ENCODE peak calls at places on chromosomes 4 and X, in eight cellular contexts. W is mesenchymal stem cell; R is CD8-positive, alpha-beta memory T cell; G is naive thymus-derived CD4-positive, alpha-beta T cell; U is heart left ventricle; J is psoas muscle; Y is fibroblast of lung; T is dorsolateral prefrontal cortex. C is an unnamed sample.

GRCh38 chr4:107896158-107896645 is 35.1 kb upstream of the CYP2U1 start:
- DNase-seq in U (no peak), W (peak; percentile 83), G (no peak), T (no peak), J (no peak), R (no peak), Y (peak; percentile 100), C (no peak)

GRCh38 chrX:103628386-103629290 is at the start of gene TCEAL1:
- DNase-seq in J (peak; percentile 58), T (peak; percentile 77), U (peak; percentile 56), Y (peak; percentile 52), W (peak; percentile 63), R (peak; percentile 35), G (no peak), C (peak; percentile 58)

GRCh38 chrX:67574696-67575095 is 30.9 kb downstream of the AR start:
- DNase-seq in T (no peak), R (no peak), U (no peak), J (no peak), G (no peak), W (no peak), Y (peak; percentile 40), C (no peak)

GRCh38 chr4:137510866-137511265 is 21.4 kb downstream of the PCDH18 start:
- DNase-seq in W (peak; percentile 92), T (no peak), Y (peak; percentile 95), J (no peak), G (no peak), R (no peak), U (no peak), C (no peak)

GRCh38 chr4:52096048-52096447 is 44.9 kb downstream of the SPATA18 start:
- DNase-seq in T (no peak), G (no peak), W (peak; percentile 24), R (no peak), J (no peak), Y (peak; percentile 52), U (no peak), C (no peak)

GRCh38 chr4:181597766-181598165 is 645.4 kb upstream of the TENM3 start:
- DNase-seq in Y (peak; percentile 80), G (no peak), T (no peak), J (no peak), U (no peak), W (no peak), R (no peak), C (no peak)

GRCh38 chrX:68832101-68832416 is 3.2 kb downstream of the EFNB1 start:
- DNase-seq in R (no peak), G (no peak), U (peak; percentile 43), Y (peak; percentile 80), T (no peak), J (peak; percentile 46), W (peak; percentile 81), C (peak; percentile 45)

GRCh38 chrX:13689519-13690211 is 737 bp downstream of the RAB9A start:
- DNase-seq in R (no peak), W (peak; percentile 47), J (no peak), U (no peak), T (no peak), G (peak; percentile 5), Y (peak; percentile 29), C (no peak)

GRCh38 chr4:18051281-18051680 is 29.7 kb upstream of the LCORL start:
- DNase-seq in R (no peak), U (no peak), T (no peak), G (no peak), J (no peak), W (no peak), Y (no peak), C (no peak)

GRCh38 chr4:16450724-16451123 is 224.5 kb upstream of the TAPT1 start:
- DNase-seq in G (no peak), Y (no peak), W (peak; percentile 3), T (no peak), U (no peak), J (no peak), R (no peak), C (no peak)

GRCh38 chr4:16449381-16449780 is 223.1 kb upstream of the TAPT1 start:
- DNase-seq in W (no peak), J (no peak), T (no peak), R (no peak), G (no peak), U (no peak), Y (no peak), C (no peak)

GRCh38 chr4:16450031-16450430 is 223.8 kb upstream of the TAPT1 start:
- DNase-seq in W (no peak), R (no peak), J (no peak), T (no peak), G (no peak), U (no peak), Y (no peak), C (no peak)

GRCh38 chr4:16443504-16444088 is 217.3 kb upstream of the TAPT1 start:
- DNase-seq in T (no peak), U (no peak), W (peak; percentile 41), R (no peak), G (no peak), J (no peak), Y (peak; percentile 45), C (no peak)

GRCh38 chr4:16448240-16448639 is 222.0 kb upstream of the TAPT1 start:
- DNase-seq in Y (no peak), T (no peak), J (no peak), G (no peak), R (no peak), U (no peak), W (no peak), C (no peak)
- H3K27me3 ChIP-seq in Y (no peaks in the 10 kb centered on the region), T (no peaks in the 10 kb centered on the region), J (no peaks in the 10 kb centered on the region), G (no peaks in the 10 kb centered on the region), R (no peaks in the 10 kb centered on the region), U (no peaks in the 10 kb centered on the region), W (peaks cover 3% of the 10 kb centered on the region), C (no peaks in the 10 kb centered on the region)

GRCh38 chr4:27006247-27006603 is 145.6 kb downstream of the STIM2 start:
- DNase-seq in W (no peak), T (no peak), G (no peak), Y (peak; percentile 46), R (no peak), J (no peak), U (no peak), C (no peak)
- H3K4me3 ChIP-seq in W (no peak overlapping the region), T (no peak overlapping the region), G (no peak overlapping the region), Y (peak overlapping the region; percentile 15), R (no peak overlapping the region), J (no peak overlapping the region), U (no peak overlapping the region), C (no peak overlapping the region)

DNA sequence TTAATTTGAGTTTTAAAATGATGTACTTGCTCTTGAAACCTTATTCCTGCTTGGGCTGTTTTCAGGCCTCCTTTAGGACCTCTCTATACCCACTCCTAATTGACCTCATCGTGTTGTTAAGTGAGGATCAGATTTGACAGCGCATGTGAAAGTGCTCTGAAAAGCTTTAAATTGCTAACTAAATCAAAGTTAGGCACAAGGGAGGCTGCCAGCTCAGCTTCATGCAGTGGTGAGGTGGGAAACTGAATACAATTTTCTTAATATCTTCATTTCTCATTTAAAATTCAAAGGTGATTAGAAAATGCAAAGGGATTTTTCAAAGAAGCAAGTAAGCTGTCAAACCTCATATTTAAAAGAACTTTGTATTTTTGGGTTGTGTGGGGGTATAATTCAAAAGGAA is 20.0 kb downstream of the FHDC1 start:
- DNase-seq in Y (no peak), T (no peak), W (no peak), G (no peak), U (no peak), R (no peak), J (no peak), C (no peak)
- H3K27ac ChIP-seq in Y (no peak overlapping the region), T (no peak overlapping the region), W (peak overlapping the region; percentile 96), G (no peak overlapping the region), U (no peak overlapping the region), R (no peak overlapping the region), J (no peak overlapping the region), C (peak overlapping the region; percentile 79)

GRCh38 chrX:18941896-18942295 is 42.0 kb downstream of the PHKA2 start:
- DNase-seq in G (no peak), Y (no peak), R (no peak), T (no peak), U (no peak), J (no peak), W (no peak), C (no peak)
- H3K27me3 ChIP-seq in G (no peaks in the 10 kb centered on the region), Y (no peaks in the 10 kb centered on the region), R (no peaks in the 10 kb centered on the region), T (no peaks in the 10 kb centered on the region), U (no peaks in the 10 kb centered on the region), J (no peaks in the 10 kb centered on the region), W (no peaks in the 10 kb centered on the region), C (no peaks in the 10 kb centered on the region)

DNA sequence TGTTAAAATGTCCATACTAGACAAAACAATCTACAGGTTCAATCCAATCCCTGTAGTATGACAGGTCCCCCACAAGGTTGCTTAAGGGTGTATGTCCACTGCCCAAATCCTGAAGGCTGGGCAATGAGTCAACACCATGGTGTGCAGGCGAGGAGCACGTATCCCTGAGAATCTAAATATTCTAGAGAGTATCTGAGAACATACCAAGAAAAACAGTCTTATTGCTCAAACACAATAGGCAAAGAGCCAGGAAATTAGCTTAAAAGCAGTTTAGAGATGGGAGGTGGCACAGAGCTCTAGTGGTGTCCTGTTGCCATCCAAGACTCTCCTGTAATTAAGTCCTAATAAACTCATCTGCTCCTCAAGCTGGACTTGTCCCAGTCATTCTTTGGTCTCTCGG is 37.0 kb downstream of the RCHY1 start:
- DNase-seq in W (no peak), T (no peak), U (no peak), J (no peak), R (no peak), Y (no peak), G (no peak), C (no peak)
- H3K4me3 ChIP-seq in W (no peak overlapping the region), T (no peak overlapping the region), U (no peak overlapping the region), J (no peak overlapping the region), R (no peak overlapping the region), Y (no peak overlapping the region), G (no peak overlapping the region), C (no peak overlapping the region)

GRCh38 chr4:102174800-102175199 is 170.5 kb downstream of the SLC39A8 start:
- DNase-seq in U (no peak), W (peak; percentile 86), Y (peak; percentile 81), R (no peak), G (no peak), J (no peak), T (no peak), C (no peak)
- H3K27ac ChIP-seq in U (no peak overlapping the region), W (no peak overlapping the region), Y (no peak overlapping the region), R (no peak overlapping the region), G (no peak overlapping the region), J (no peak overlapping the region), T (no peak overlapping the region), C (no peak overlapping the region)

DNA sequence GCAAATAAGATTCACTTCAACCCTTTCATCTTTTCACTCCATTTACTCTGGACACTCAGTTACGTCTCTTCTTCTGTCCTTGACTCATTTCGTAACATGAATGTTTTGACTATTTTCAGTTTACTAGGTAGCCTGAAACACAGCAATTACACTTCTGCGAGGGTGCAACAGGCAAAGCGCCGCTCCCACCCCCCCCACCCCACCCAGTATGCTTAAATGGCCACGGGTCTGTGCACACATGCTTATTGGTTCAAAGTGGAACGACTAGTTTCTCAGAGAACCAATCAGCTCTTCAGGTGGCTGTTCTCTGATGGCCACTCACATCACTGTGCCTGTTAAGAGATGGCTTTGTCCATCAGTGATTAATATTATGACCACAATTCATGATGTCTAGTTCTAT is 3.5 kb downstream of the BEND4 start:
- DNase-seq in U (no peak), G (no peak), R (no peak), W (no peak), Y (no peak), T (no peak), J (no peak), C (no peak)
- H3K27me3 ChIP-seq in U (peaks cover 65% of the 10 kb centered on the region), G (no peaks in the 10 kb centered on the region), R (peaks cover 17% of the 10 kb centered on the region), W (peaks cover 74% of the 10 kb centered on the region), Y (peaks cover 39% of the 10 kb centered on the region), T (no peaks in the 10 kb centered on the region), J (peaks cover 20% of the 10 kb centered on the region), C (peaks cover 70% of the 10 kb centered on the region)

C was measured in stomach.